ENCODE peak calls at places on chromosomes 4 and X, in eight cellular contexts. C is Calu3; K is head of caudate nucleus; Z is DMS53; R is psoas muscle; J is cardiac fibroblast; G is stimulated activated CD8-positive, alpha-beta memory T cell treated with anti-CD3 and anti-CD28 coated beads, Interleukin-2, amount 100 ng/mL, for 1 hour; I is T-helper 2 cell. B is an unnamed sample.

GRCh38 chrX:46279214-46279924 is 265.9 kb downstream of the ZNF674 start:
- DNase-seq in R (no peak), K (no peak), G (no peak), Z (no peak), J (no peak), C (no peak), I (no peak), B (no peak)

GRCh38 chr4:138669479-138670165 is 346.0 kb upstream of the NOCT start:
- DNase-seq in J (peak), K (no peak), Z (no peak), I (no peak), G (no peak), R (no peak), C (no peak), B (no peak)

GRCh38 chr4:8745828-8746225 is 125.8 kb downstream of the HMX1 start:
- DNase-seq in R (peak), J (no peak), I (no peak), C (no peak), Z (no peak), K (no peak), G (no peak), B (no peak)

GRCh38 chrX:132480581-132481203 is 8.1 kb downstream of the MBNL3 start:
- DNase-seq in R (no peak), Z (peak), G (no peak), J (peak), C (peak), I (peak), K (no peak), B (no peak)

GRCh38 chr4:78310056-78310731 is 241.4 kb upstream of the ANXA3 start:
- DNase-seq in K (no peak), R (no peak), C (no peak), J (no peak), Z (no peak), I (no peak), G (no peak), B (no peak)

GRCh38 chrX:4579480-4579879 is 866.0 kb upstream of the PRKX start:
- DNase-seq in J (no peak), Z (no peak), K (no peak), G (no peak), C (no peak), R (no peak), I (no peak), B (no peak)

GRCh38 chr4:167964766-167965373 is 127.5 kb upstream of the ANXA10 start:
- DNase-seq in Z (no peak), R (no peak), I (no peak), K (no peak), G (no peak), C (no peak), J (no peak), B (no peak)

GRCh38 chr4:92359481-92359880 is 55.7 kb downstream of the GRID2 start:
- DNase-seq in I (no peak), C (no peak), Z (no peak), G (no peak), J (no peak), K (no peak), R (no peak), B (peak)

GRCh38 chrX:133412665-133413064 is 2.6 kb downstream of the GPC4 start:
- DNase-seq in C (no peak), J (no peak), I (no peak), R (no peak), K (no peak), Z (no peak), G (no peak), B (no peak)